ENCODE peak calls at places on chromosomes 6 and 20, in eight cellular contexts. B is epithelial cell of esophagus, E is osteoblast, Z is foreskin fibroblast, D is heart right ventricle, F is progenitor cell of endocrine pancreas, V is fibroblast of lung, Y is cardiac fibroblast. I is an unnamed sample.

GRCh38 chr6:15399651-15400470 is 154.0 kb downstream of the JARID2 start:
- DNase-seq in Z (peak; percentile 70), D (peak; percentile 67), B (no peak), V (peak; percentile 92), F (peak; percentile 25), E (peak; percentile 88), Y (peak; percentile 78), I (peak; percentile 37)

GRCh38 chr6:13486679-13487121 is 700 bp downstream of the GFOD1 start:
- DNase-seq in E (peak; percentile 95), B (peak; percentile 76), Y (peak; percentile 71), V (peak; percentile 61), Z (peak; percentile 61), D (peak; percentile 61), F (no peak), I (peak; percentile 76)

GRCh38 chr20:46139243-46139889 is 21.3 kb downstream of the CD40 start:
- DNase-seq in F (no peak), Y (no peak), E (no peak), B (no peak), D (no peak), V (no peak), Z (no peak), I (no peak)

GRCh38 chr6:136547336-136547735 is 2.9 kb downstream of the MAP7 start:
- DNase-seq in Y (peak; percentile 55), F (no peak), B (peak; percentile 60), Z (peak; percentile 28), E (peak; percentile 93), D (no peak), V (peak; percentile 55), I (peak; percentile 32)

GRCh38 chr6:159608961-159609673 is 83.9 kb downstream of the SOD2 start:
- DNase-seq in F (no peak), Z (peak; percentile 24), D (no peak), B (peak; percentile 66), E (peak; percentile 85), Y (peak; percentile 48), V (peak; percentile 39), I (peak; percentile 51)

GRCh38 chr20:49276895-49277785 is 717 bp downstream of the ZNFX1 start:
- DNase-seq in Y (no peak), D (peak; percentile 49), V (no peak), E (no peak), Z (no peak), F (peak; percentile 15), B (no peak), I (no peak)

GRCh38 chr6:26194774-26195375 is 107.6 kb downstream of the HFE start:
- DNase-seq in V (peak; percentile 21), E (no peak), B (no peak), Y (no peak), D (no peak), F (no peak), Z (no peak), I (no peak)

GRCh38 chr6:38264605-38265004 is 375.1 kb downstream of the BTBD9 start:
- DNase-seq in D (no peak), F (no peak), Z (no peak), Y (no peak), E (no peak), B (no peak), V (no peak), I (no peak)

GRCh38 chr20:59217794-59218193 is 54.2 kb downstream of the ZNF831 start:
- DNase-seq in V (no peak), B (no peak), Y (no peak), F (no peak), D (no peak), E (no peak), Z (no peak), I (no peak)

GRCh38 chr20:49395183-49395582 is 87.3 kb downstream of the KCNB1 start:
- DNase-seq in Y (no peak), B (no peak), D (no peak), Z (no peak), E (no peak), F (no peak), V (peak; percentile 15), I (no peak)

GRCh38 chr6:22222469-22222868 is 74.4 kb downstream of the PRL start:
- DNase-seq in B (no peak), Y (no peak), F (no peak), E (no peak), D (no peak), V (no peak), Z (no peak), I (no peak)

GRCh38 chr6:13573669-13574110 is 711 bp upstream of the SIRT5 start:
- DNase-seq in Z (peak; percentile 42), D (no peak), F (no peak), Y (peak; percentile 63), V (peak; percentile 27), B (peak; percentile 58), E (peak; percentile 77), I (peak; percentile 20)

GRCh38 chr20:49948809-49949507 is 12.8 kb downstream of the RNF114 start:
- DNase-seq in Z (peak; percentile 89), E (peak; percentile 95), F (no peak), Y (peak; percentile 93), B (no peak), D (no peak), V (peak; percentile 92), I (peak; percentile 85)

DNA sequence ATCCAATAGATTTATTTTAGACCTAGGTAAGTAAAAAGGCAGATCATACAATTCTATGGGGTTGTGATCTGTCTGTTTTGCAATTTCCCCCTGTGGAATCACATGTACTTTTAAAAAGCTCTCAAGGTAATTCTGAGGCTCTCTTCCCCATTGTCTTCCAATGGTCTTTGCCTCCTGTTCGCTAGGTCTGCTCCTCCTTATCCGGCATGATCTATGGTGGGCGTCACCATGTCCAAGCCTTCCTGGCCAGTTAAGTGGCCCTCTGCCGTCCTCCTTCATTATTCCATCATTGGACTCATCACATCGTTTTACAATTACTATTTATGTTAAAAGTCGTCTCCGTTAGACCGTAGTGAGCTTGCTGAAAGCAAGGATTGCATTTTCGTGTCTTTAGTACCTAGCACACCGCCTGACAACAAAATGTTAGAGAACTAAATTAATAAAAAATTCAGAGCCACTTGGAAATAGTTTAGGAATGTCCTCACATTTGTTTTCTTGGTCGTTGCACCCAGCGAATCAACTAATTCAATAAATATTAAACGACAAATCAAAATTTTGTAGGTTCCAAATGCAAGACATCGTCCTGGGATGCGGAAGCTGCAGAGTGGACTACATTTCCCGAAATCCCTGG is 2.2 kb upstream of the STXBP5 start:
- DNase-seq in E (peak; percentile 64), Y (peak; percentile 54), B (peak; percentile 54), F (no peak), V (peak; percentile 45), D (no peak), Z (peak; percentile 18), I (peak; percentile 64)
- TF ChIP-seq CTCF in E (no peak), Y (no peak), B (no peak), F (no peak), V (no peak), D (no peak), Z (no peak), I (no peak)

GRCh38 chr6:157159339-157159738 is 164.0 kb downstream of the TMEM242 start:
- DNase-seq in F (no peak), D (no peak), E (no peak), Y (no peak), Z (no peak), B (no peak), V (no peak), I (no peak)

GRCh38 chr6:157158456-157158855 is 164.9 kb downstream of the TMEM242 start:
- DNase-seq in E (no peak), Z (no peak), V (no peak), B (no peak), Y (no peak), D (no peak), F (no peak), I (no peak)

GRCh38 chr6:157161912-157162311 is 161.4 kb downstream of the TMEM242 start:
- DNase-seq in F (no peak), V (no peak), Z (no peak), Y (no peak), D (no peak), B (no peak), E (no peak), I (no peak)

GRCh38 chr6:157157228-157157627 is 166.1 kb downstream of the TMEM242 start:
- DNase-seq in F (no peak), Y (no peak), E (no peak), Z (no peak), D (no peak), V (no peak), B (no peak), I (no peak)

GRCh38 chr6:157158897-157159296 is 164.4 kb downstream of the TMEM242 start:
- DNase-seq in V (no peak), Z (no peak), D (no peak), E (no peak), F (no peak), Y (no peak), B (no peak), I (no peak)
- TF ChIP-seq CTCF in V (no peak), Z (no peak), D (peak; percentile 32), E (no peak), F (peak; percentile 29), Y (no peak), B (no peak), I (no peak)

GRCh38 chr20:9319687-9320384 is 194.6 kb upstream of the LAMP5 start:
- DNase-seq in Z (no peak), Y (no peak), F (no peak), D (no peak), E (no peak), V (no peak), B (no peak), I (no peak)

GRCh38 chr20:9329356-9330092 is 184.9 kb upstream of the LAMP5 start:
- DNase-seq in F (no peak), B (no peak), V (no peak), E (no peak), Z (no peak), Y (no peak), D (no peak), I (peak; percentile 50)

DNA sequence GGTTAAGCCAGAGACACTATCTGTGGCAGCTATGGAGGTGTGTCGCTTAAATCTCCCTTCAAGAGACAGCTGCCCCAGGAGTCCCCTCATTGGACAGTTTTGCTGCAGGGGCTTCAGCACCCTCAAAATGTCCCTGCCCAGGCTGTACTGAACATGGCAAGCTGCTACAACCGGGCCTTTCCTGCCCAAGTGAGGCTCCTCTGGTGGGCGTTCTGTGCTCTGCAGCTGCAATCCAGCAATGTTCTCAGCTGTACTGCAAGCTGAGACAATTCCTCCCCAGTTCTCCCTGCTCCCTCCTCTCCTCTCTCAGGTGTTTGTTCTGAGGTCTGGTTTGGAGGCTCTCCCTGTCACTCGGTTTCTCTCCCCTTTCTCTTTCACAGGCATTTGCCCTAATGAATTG is 190.8 kb upstream of the LAMP5 start:
- DNase-seq in Z (no peak), E (peak; percentile 22), F (peak; percentile 10), D (no peak), V (no peak), B (peak; percentile 23), Y (peak; percentile 9), I (no peak)
- TF ChIP-seq CTCF in Z (peak; percentile 35), E (peak; percentile 52), F (peak; percentile 56), D (peak; percentile 27), V (peak; percentile 56), B (peak; percentile 56), Y (peak; percentile 58), I (peak; percentile 69)

GRCh38 chr6:97591955-97592354 is 308.9 kb upstream of the MMS22L start:
- DNase-seq in D (no peak), B (no peak), E (no peak), V (no peak), Y (no peak), F (no peak), Z (no peak), I (no peak)

DNA sequence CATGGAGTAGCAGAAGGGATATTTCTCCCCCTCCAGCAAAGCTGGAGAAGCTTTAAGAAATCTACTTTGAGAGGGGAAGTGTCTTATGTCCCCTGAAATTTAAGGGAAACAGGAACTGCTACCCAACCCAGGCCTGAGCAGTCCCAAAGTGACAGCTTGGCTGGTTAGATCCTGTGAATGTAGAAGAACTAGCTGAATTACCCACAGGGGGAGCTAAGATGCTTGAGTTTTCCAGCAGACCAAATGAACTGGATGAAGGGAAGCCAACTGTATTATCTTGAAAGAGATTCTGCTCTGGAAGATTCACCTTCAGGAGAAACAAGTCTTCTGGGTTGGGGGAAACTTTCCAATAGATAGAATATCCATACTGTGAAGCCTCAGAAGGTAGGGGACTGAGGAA is 303.3 kb upstream of the MMS22L start:
- DNase-seq in V (peak; percentile 43), B (peak; percentile 50), Z (no peak), D (no peak), F (no peak), Y (peak; percentile 51), E (no peak), I (no peak)
- TF ChIP-seq CTCF in V (peak; percentile 43), B (peak; percentile 48), Z (peak; percentile 23), D (peak; percentile 42), F (peak; percentile 15), Y (peak; percentile 23), E (no peak), I (no peak)